ENCODE peak calls at places on chromosomes 12 and 14, in four cellular contexts. P, H, V and L are unnamed samples.

GRCh38 chr12:38744056-38744455 is 161.3 kb downstream of the CPNE8 start:
- DNase-seq in H (peak; percentile 2), P (no peak), V (no peak), L (no peak)

GRCh38 chr14:103629503-103630121 is 601 bp downstream of the KLC1 start:
- DNase-seq in V (peak; percentile 82), H (peak; percentile 69), P (peak; percentile 51), L (peak; percentile 56)

GRCh38 chr12:130839770-130840355 is 813 bp upstream of the STX2 start:
- DNase-seq in V (no peak), H (no peak), P (no peak), L (no peak)

GRCh38 chr12:69022674-69023073 is 89.7 kb upstream of the CPM start:
- DNase-seq in P (no peak), V (no peak), H (no peak), L (no peak)

GRCh38 chr12:130764073-130764472 is 48.0 kb upstream of the RIMBP2 start:
- DNase-seq in V (no peak), P (no peak), H (no peak), L (no peak)

GRCh38 chr14:89855961-89856360 is 98.6 kb downstream of the EFCAB11 start:
- DNase-seq in V (no peak), H (peak; percentile 73), P (no peak), L (no peak)

GRCh38 chr14:75334191-75335051 is 55.8 kb downstream of the FOS start:
- DNase-seq in V (peak; percentile 37), P (no peak), H (peak; percentile 30), L (peak; percentile 71)

GRCh38 chr12:116525418-116526001 is 33.7 kb upstream of the MAP1LC3B2 start:
- DNase-seq in P (no peak), H (peak; percentile 95), V (peak; percentile 46), L (no peak)

GRCh38 chr14:36268957-36269734 is 51.3 kb downstream of the MBIP start:
- DNase-seq in H (no peak), V (no peak), P (peak; percentile 47), L (no peak)

GRCh38 chr12:120669055-120669828 is 17.7 kb upstream of the MLEC start:
- DNase-seq in V (no peak), H (peak; percentile 80), P (peak; percentile 63), L (peak; percentile 77)

GRCh38 chr14:76473381-76474263 is 97.7 kb downstream of the ESRRB start:
- DNase-seq in V (peak; percentile 57), P (peak; percentile 57), H (no peak), L (no peak)

GRCh38 chr14:37081220-37081619 is 91.2 kb downstream of the SLC25A21 start:
- DNase-seq in P (no peak), V (no peak), H (peak; percentile 10), L (no peak)

GRCh38 chr12:69101505-69101904 is 137.9 kb upstream of the CPSF6 start:
- DNase-seq in P (no peak), H (peak; percentile 62), V (no peak), L (no peak)

GRCh38 chr14:29348504-29348903 is 579.1 kb downstream of the PRKD1 start:
- DNase-seq in P (no peak), H (peak; percentile 44), V (no peak), L (no peak)

GRCh38 chr12:110853856-110854255 is 7.1 kb downstream of the CCDC63 start:
- DNase-seq in P (no peak), H (no peak), V (no peak), L (no peak)

GRCh38 chr14:97251423-97252155 is 454.4 kb downstream of the VRK1 start:
- DNase-seq in V (no peak), H (no peak), P (peak; percentile 70), L (peak; percentile 27)

GRCh38 chr14:101934751-101935150 is 29.6 kb upstream of the DYNC1H1 start:
- DNase-seq in P (no peak), H (no peak), V (no peak), L (no peak)

GRCh38 chr14:104950021-104950420 is 25.3 kb downstream of the PLD4 start:
- DNase-seq in H (no peak), V (no peak), P (no peak), L (no peak)

GRCh38 chr14:77582511-77582910 is 33.9 kb downstream of the SPTLC2 start:
- DNase-seq in V (no peak), P (no peak), H (peak; percentile 74), L (no peak)

GRCh38 chr12:94254270-94254669 is 105.9 kb downstream of the PLXNC1 start:
- DNase-seq in P (no peak), V (no peak), H (no peak), L (no peak)

GRCh38 chr12:121960541-121960940 is 42.1 kb downstream of the CFAP251 start:
- DNase-seq in P (no peak), V (no peak), H (no peak), L (no peak)

GRCh38 chr14:78530078-78530477 is 359.9 kb downstream of the NRXN3 start:
- DNase-seq in V (no peak), H (peak; percentile 26), P (peak; percentile 56), L (no peak)

GRCh38 chr12:47903151-47903611 is 1.6 kb downstream of the VDR start:
- DNase-seq in P (no peak), V (no peak), H (peak; percentile 71), L (no peak)

GRCh38 chr12:57124259-57124877 is 3.9 kb upstream of the LRP1 start:
- DNase-seq in V (peak; percentile 76), H (peak; percentile 89), P (peak; percentile 84), L (no peak)

GRCh38 chr14:36666416-36667206 is 5.0 kb downstream of the PAX9 start:
- DNase-seq in H (no peak), V (no peak), P (peak; percentile 82), L (no peak)

GRCh38 chr12:97567619-97568110 is 105.1 kb downstream of the RMST start:
- DNase-seq in V (no peak), H (no peak), P (no peak), L (no peak)

GRCh38 chr12:5768171-5768879 is 176.7 kb downstream of the ANO2 start:
- DNase-seq in V (peak; percentile 58), P (no peak), H (no peak), L (no peak)

GRCh38 chr12:120488057-120488660 is 7.8 kb upstream of the DYNLL1 start:
- DNase-seq in V (no peak), P (no peak), H (no peak), L (no peak)

GRCh38 chr12:3041558-3042164 is 35.5 kb upstream of the TSPAN9 start:
- DNase-seq in V (peak; percentile 54), P (peak; percentile 88), H (peak; percentile 86), L (peak; percentile 30)

GRCh38 chr14:102840115-102840514 is 62.9 kb downstream of the TRAF3 start:
- DNase-seq in P (no peak), H (no peak), V (no peak), L (no peak)

GRCh38 chr14:100406505-100407131 is 83.5 kb downstream of the SLC25A47 start:
- DNase-seq in H (peak; percentile 58), P (no peak), V (no peak), L (no peak)

GRCh38 chr14:64113279-64113678 is 180.9 kb downstream of the ESR2 start:
- DNase-seq in P (no peak), V (no peak), H (no peak), L (no peak)

GRCh38 chr14:92348154-92348553 is 25.2 kb downstream of the SLC24A4 start:
- DNase-seq in P (no peak), H (no peak), V (no peak), L (no peak)

GRCh38 chr14:74506408-74506807 is 12.8 kb downstream of the ISCA2 start:
- DNase-seq in H (no peak), P (no peak), V (no peak), L (no peak)

GRCh38 chr14:37062191-37062803 is 110.1 kb downstream of the SLC25A21 start:
- DNase-seq in V (no peak), H (no peak), P (no peak), L (no peak)

GRCh38 chr12:2930865-2931264 is 28.3 kb upstream of the TEAD4 start:
- DNase-seq in V (no peak), P (no peak), H (no peak), L (no peak)

GRCh38 chr12:47236109-47236714 is 156.5 kb upstream of the AMIGO2 start:
- DNase-seq in H (peak; percentile 90), V (no peak), P (no peak), L (no peak)

GRCh38 chr12:45705404-45705803 is 24.1 kb upstream of the ARID2 start:
- DNase-seq in P (no peak), H (no peak), V (no peak), L (no peak)

DNA sequence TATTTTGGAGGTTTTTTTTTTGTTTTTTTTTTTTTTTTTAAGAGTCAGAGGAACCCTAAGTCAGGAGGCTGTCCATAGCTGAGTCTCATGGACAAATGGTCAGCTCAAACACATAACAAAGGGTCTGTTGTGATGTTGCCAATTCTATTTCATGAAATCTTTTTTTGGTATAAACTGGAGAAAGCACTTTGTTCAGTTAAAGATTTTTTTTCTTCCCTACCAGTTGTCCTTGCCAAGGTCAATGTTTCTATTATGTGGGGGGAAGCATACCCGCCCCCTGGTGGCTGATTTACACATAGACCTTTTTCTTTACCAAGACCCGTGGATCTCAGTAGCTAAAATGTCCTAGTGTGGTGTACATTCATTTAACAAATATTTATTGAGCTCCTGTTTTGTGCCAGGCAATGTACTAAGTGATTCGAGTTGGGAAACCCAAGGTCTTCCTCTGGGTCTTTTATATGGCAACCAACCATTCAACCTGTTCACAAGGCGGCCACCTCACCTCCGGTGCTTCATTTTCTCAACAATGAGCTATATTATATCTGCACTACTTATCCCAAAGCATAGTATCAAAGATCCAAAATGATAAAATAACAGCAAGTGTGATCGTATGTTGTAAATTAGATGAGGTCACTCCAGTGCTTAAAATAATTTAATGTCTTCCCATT is 214.5 kb downstream of the PAH start:
- DNase-seq in P (peak; percentile 57), H (peak; percentile 62), V (peak; percentile 15), L (no peak)
- TF ChIP-seq CTCF in P (peak; percentile 74), H (peak; percentile 80), V (peak; percentile 50), L (peak; percentile 67)

GRCh38 chr12:83823386-83824045 is 1089.1 kb downstream of the SLC6A15 start:
- DNase-seq in H (peak; percentile 21), V (peak; percentile 24), P (peak; percentile 97), L (no peak)
- TF ChIP-seq CTCF in H (no peak), V (peak; percentile 55), P (peak; percentile 78), L (peak; percentile 72)

DNA sequence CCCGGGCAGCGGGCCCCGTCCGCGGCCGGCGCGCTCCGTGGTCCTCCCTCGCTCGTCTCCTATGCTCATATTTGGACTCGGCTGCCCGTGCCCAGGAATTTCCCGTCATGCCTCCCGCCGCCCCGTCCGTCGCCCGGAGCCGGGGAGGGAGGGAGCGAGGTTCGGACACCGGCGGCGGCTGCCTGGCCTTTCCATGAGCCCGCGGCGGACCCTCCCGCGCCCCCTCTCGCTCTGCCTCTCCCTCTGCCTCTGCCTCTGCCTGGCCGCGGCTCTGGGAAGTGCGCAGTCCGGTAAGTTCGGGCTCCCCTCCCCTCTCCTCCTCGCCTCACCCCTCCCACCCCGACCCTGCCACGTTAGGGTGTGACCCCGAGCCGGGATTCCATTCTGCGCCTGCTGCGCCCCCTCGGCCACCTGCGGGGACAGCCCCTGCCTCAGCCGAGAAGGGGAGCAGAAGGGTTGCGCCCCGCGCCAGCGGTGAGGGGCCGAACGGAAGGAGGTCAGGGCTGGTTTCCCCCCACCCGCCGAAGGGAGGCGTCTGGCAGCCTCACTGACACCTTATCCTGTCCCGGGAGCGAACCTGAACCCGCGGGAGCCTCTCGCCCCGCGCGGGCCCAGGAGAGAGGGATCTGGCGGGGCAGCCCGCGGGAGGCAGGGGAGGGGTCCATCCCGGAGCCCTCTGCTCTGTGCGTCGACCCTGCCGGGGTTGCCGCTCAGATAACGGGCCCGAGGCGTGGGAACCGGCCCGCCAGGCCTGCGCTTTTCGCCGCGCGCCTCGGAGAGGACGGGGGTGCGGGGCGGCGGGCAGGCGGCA is at the start of gene MSRB3:
- DNase-seq in P (peak; percentile 82), H (peak; percentile 88), V (peak; percentile 83), L (peak; percentile 58)
- TF ChIP-seq CTCF in P (peak; percentile 21), H (no peak), V (peak; percentile 24), L (peak; percentile 45)

GRCh38 chr12:115456946-115457689 is 773.1 kb upstream of the TBX3 start:
- DNase-seq in H (no peak), V (no peak), P (peak; percentile 80), L (no peak)
- TF ChIP-seq CTCF in H (no peak), V (peak; percentile 19), P (peak; percentile 75), L (peak; percentile 43)